ENCODE peak calls at places on chromosomes 16 and 17, in five cellular contexts. L is GM23338, C is type B pancreatic cell, Y is AG09309, O is tibial artery. H is an unnamed sample.

GRCh38 chr17:16551878-16552636 is 16.9 kb downstream of the ZNF287 start:
- DNase-seq in O (no peak), L (no peak), C (no peak), Y (no peak), H (no peak)

GRCh38 chr16:4315185-4316102 is at the start of gene GLIS2:
- DNase-seq in L (peak), O (peak), Y (no peak), C (no peak), H (peak)

GRCh38 chr16:11792404-11793260 is 4.4 kb downstream of the ZC3H7A start:
- DNase-seq in O (no peak), C (no peak), L (no peak), Y (no peak), H (no peak)

GRCh38 chr17:79836952-79837887 is 2.0 kb downstream of the CBX4 start:
- DNase-seq in C (no peak), L (peak), O (peak), Y (no peak), H (peak)

GRCh38 chr16:88649924-88650748 is 717 bp downstream of the CYBA start:
- DNase-seq in C (no peak), L (peak), Y (no peak), O (no peak), H (peak)

GRCh38 chr17:27818311-27819170 is 18.2 kb upstream of the NOS2 start:
- DNase-seq in C (no peak), L (no peak), Y (no peak), O (no peak), H (no peak)

GRCh38 chr17:78764871-78765270 is 17.2 kb downstream of the CYTH1 start:
- DNase-seq in C (no peak), O (no peak), L (no peak), Y (no peak), H (no peak)

GRCh38 chr17:81630274-81630673 is 6.6 kb downstream of the NPLOC4 start:
- DNase-seq in L (no peak), Y (no peak), O (no peak), C (no peak), H (no peak)

GRCh38 chr17:79461041-79461440 is 149.8 kb downstream of the RBFOX3 start:
- DNase-seq in Y (no peak), C (no peak), O (no peak), L (no peak), H (no peak)

GRCh38 chr16:67390816-67391423 is 2.4 kb downstream of the TPPP3 start:
- DNase-seq in L (no peak), O (no peak), Y (no peak), C (no peak), H (no peak)

GRCh38 chr17:67365762-67366192 is 600 bp downstream of the PSMD12 start:
- DNase-seq in O (no peak), L (no peak), Y (no peak), C (no peak), H (no peak)

GRCh38 chr17:66432996-66433556 is 130.7 kb downstream of the PRKCA start:
- DNase-seq in Y (no peak), L (no peak), C (no peak), O (no peak), H (no peak)

GRCh38 chr16:61921373-61921772 is 114.9 kb downstream of the CDH8 start:
- DNase-seq in L (no peak), Y (no peak), O (no peak), C (no peak), H (no peak)

GRCh38 chr17:51029568-51030463 is 90.9 kb downstream of the SPAG9 start:
- DNase-seq in O (no peak), C (no peak), L (no peak), Y (no peak), H (no peak)

GRCh38 chr17:72338847-72339790 is 218.3 kb downstream of the SOX9 start:
- DNase-seq in Y (peak), L (no peak), O (no peak), C (no peak), H (no peak)

GRCh38 chr16:48497932-48498760 is 111.8 kb downstream of the N4BP1 start:
- DNase-seq in L (no peak), O (no peak), Y (no peak), C (no peak), H (no peak)

GRCh38 chr16:22977294-22977697 is 163.3 kb downstream of the HS3ST2 start:
- DNase-seq in Y (no peak), L (peak), C (no peak), O (no peak), H (no peak)

GRCh38 chr16:49213594-49213993 is 68.0 kb downstream of the CBLN1 start:
- DNase-seq in O (no peak), L (peak), C (no peak), Y (no peak), H (no peak)

GRCh38 chr17:72427761-72428109 is 306.9 kb downstream of the SOX9 start:
- DNase-seq in C (no peak), L (no peak), O (no peak), Y (no peak), H (no peak)

GRCh38 chr17:10526517-10526916 is 8.2 kb upstream of the MYH1 start:
- DNase-seq in O (no peak), C (no peak), L (no peak), Y (no peak), H (no peak)

GRCh38 chr16:71249399-71249798 is 18.9 kb upstream of the HYDIN start:
- DNase-seq in L (peak), Y (no peak), C (no peak), O (no peak), H (no peak)
- TF ChIP-seq CTCF in L (peak), Y (no peak), C (no peak), O (no peak), H (no peak)

GRCh38 chr16:19062706-19063105 is 4.7 kb upstream of the COQ7 start:
- DNase-seq in C (no peak), L (no peak), O (no peak), Y (no peak), H (no peak)

GRCh38 chr16:19071811-19072777 is 4.7 kb downstream of the COQ7 start:
- DNase-seq in O (no peak), C (no peak), L (peak), Y (peak), H (no peak)

GRCh38 chr16:19068237-19068815 is 912 bp downstream of the COQ7 start:
- DNase-seq in C (no peak), O (no peak), Y (no peak), L (no peak), H (no peak)

GRCh38 chr16:19066988-19067348 is 446 bp upstream of the COQ7 start:
- DNase-seq in Y (no peak), C (no peak), L (no peak), O (no peak), H (no peak)

DNA sequence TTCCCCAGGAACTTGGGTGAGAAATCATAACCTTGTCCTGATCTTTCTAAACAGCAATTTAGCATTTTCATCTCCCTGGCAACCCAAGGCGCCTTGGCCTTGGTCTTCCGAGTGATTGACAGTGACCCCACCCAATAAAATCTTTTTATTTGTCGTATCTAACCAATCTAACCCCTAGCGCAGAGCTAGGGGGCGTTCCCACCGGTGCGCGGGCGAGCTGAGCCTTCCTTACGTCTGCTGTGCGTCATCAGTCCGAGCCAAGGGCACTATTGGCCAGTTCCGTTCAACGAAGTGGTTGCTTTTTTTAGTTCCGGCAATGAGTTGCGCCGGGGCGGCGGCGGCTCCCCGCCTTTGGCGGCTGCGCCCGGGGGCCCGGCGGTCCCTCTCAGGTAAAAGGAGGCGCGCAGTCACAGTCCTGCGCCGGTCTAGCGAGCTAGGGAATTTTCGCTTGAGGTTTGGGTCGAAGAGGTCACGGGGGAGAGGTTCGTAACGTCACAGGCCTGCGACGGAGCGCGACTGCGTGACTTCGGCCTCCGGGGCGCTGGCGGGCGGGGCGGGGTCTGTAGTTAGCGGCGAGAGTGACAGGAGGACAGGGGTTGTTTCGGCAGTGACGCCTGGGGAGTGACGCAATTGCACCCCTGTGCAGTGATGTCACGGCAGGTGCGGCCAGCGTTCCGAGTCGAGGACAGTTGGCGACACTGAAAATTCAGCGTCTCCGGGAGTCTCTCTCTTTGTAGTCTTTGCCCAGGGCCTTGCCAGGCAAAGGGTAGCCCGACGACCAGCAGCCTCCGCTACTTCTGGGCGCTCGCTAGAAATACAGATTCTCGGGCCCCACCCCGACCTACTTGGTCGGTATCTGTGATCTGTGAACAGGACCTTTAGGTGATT is at the start of gene COQ7:
- DNase-seq in Y (peak), O (peak), C (peak), L (peak), H (peak)
- TF ChIP-seq CTCF in Y (no peak), O (no peak), C (no peak), L (no peak), H (no peak)

GRCh38 chr17:6276711-6277110 is 158.2 kb downstream of the AIPL1 start:
- DNase-seq in L (peak), O (no peak), Y (no peak), C (no peak), H (no peak)
- TF ChIP-seq CTCF in L (peak), O (no peak), Y (no peak), C (peak), H (no peak)

GRCh38 chr16:69937465-69937951 is 13.6 kb upstream of the CLEC18A start:
- DNase-seq in O (no peak), L (peak), C (no peak), Y (no peak), H (no peak)
- TF ChIP-seq CTCF in O (no peak), L (peak), C (peak), Y (peak), H (no peak)

GRCh38 chr17:45246861-45247428 is 14.9 kb downstream of the SPATA32 start:
- DNase-seq in C (no peak), Y (no peak), L (peak), O (no peak), H (no peak)
- TF ChIP-seq CTCF in C (peak), Y (peak), L (peak), O (no peak), H (peak)

GRCh38 chr17:73595068-73595865 is 49.0 kb downstream of the SDK2 start:
- DNase-seq in O (no peak), Y (no peak), C (no peak), L (peak), H (peak)
- TF ChIP-seq CTCF in O (peak), Y (no peak), C (peak), L (peak), H (no peak)

GRCh38 chr17:20890338-20890737 is 152.5 kb downstream of the USP22 start:
- DNase-seq in O (no peak), L (no peak), C (no peak), Y (no peak), H (no peak)

DNA sequence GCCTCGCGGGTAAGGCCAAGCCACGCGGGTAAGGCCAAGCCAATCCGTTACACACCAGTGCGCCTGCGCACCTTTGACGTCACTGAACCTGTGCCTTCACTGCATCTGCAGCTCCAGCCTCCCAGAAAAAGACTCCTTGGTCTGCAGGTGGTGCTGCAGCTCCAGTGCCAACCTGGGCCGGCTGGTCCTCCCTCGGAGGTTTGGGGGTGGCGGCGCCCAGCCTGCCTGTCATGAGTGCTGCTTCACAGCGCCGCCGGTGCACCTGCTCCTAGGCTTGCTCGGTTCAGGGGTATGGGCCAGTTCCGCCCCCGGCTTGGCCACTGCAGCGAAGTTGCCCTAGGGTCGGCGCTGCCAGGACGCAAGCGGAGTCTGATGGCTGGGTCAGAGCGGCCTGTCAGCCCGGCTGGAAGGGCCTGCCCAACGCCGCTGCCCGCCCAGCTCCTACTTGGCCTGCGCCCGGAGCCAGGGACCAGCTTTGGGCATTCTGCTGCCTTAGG is 146.6 kb downstream of the USP22 start:
- DNase-seq in C (no peak), Y (no peak), L (peak), O (no peak), H (no peak)
- TF ChIP-seq CTCF in C (no peak), Y (no peak), L (no peak), O (no peak), H (no peak)

H was measured in left lung.